ENCODE peak calls at places on chromosome 11, in four cellular contexts. B, U, I and K are unnamed samples.

GRCh38 chr11:129372609-129373488 is 2.8 kb upstream of the BARX2 start:
- DNase-seq in B (no peak), U (no peak), I (no peak), K (no peak)

GRCh38 chr11:124078591-124078990 is 36.7 kb upstream of the VWA5A start:
- DNase-seq in B (no peak), U (no peak), I (no peak), K (no peak)

GRCh38 chr11:27718853-27719574 is 18.8 kb upstream of the BDNF start:
- DNase-seq in B (peak), U (no peak), I (peak), K (no peak)

GRCh38 chr11:110435780-110436717 is 6.3 kb downstream of the FDX1 start:
- DNase-seq in B (no peak), U (peak), I (no peak), K (no peak)

GRCh38 chr11:19259487-19260345 is 19.0 kb upstream of the E2F8 start:
- DNase-seq in B (peak), U (peak), I (peak), K (no peak)

GRCh38 chr11:11179239-11179638 is 173.8 kb downstream of the CSNK2A3 start:
- DNase-seq in B (peak), U (peak), I (no peak), K (no peak)

GRCh38 chr11:56783448-56784041 is 35.0 kb upstream of the OR9G4 start:
- DNase-seq in B (peak), U (peak), I (peak), K (peak)

GRCh38 chr11:70547386-70547785 is 149.1 kb downstream of the CTTN start:
- DNase-seq in B (no peak), U (no peak), I (no peak), K (no peak)

GRCh38 chr11:95505927-95506426 is 275.0 kb upstream of the SESN3 start:
- DNase-seq in B (no peak), U (peak), I (no peak), K (no peak)

GRCh38 chr11:47768090-47768620 is 1.0 kb upstream of the FNBP4 start:
- DNase-seq in B (peak), U (peak), I (peak), K (peak)